ENCODE peak calls at places on chromosomes 6 and 20, in seven cellular contexts. One of them, this sample, is unnamed.
A peak's percentile ranks its signal among the peaks of the same experiment; 100 is the strongest.

GRCh38 chr6:107698146-107698545 is 126.0 kb downstream of the SCML4 start:
- DNase-seq in stimulated activated CD8-positive, alpha-beta memory T cell treated with anti-CD3 and anti-CD28 coated beads, Interleukin-2, amount 100 ng/mL, for 1 hour: no peak
- DNase-seq in H54: peak; percentile 12
- DNase-seq in endothelial cell: no peak
- DNase-seq in heart left ventricle: no peak
- DNase-seq in GF-D8: no peak
- DNase-seq in T-cell: no peak
- DNase-seq in this sample: no peak

GRCh38 chr6:170057961-170058877 is 232.7 kb downstream of the DLL1 start:
- DNase-seq in stimulated activated CD8-positive, alpha-beta memory T cell treated with anti-CD3 and anti-CD28 coated beads, Interleukin-2, amount 100 ng/mL, for 1 hour: no peak
- DNase-seq in H54: no peak
- DNase-seq in endothelial cell: no peak
- DNase-seq in heart left ventricle: peak; percentile 14
- DNase-seq in GF-D8: no peak
- DNase-seq in T-cell: no peak
- DNase-seq in this sample: peak; percentile 50

GRCh38 chr6:33008944-33009861 is at the start of gene HLA-DOA:
- DNase-seq in stimulated activated CD8-positive, alpha-beta memory T cell treated with anti-CD3 and anti-CD28 coated beads, Interleukin-2, amount 100 ng/mL, for 1 hour: peak; percentile 29
- DNase-seq in H54: peak; percentile 17
- DNase-seq in endothelial cell: peak; percentile 19
- DNase-seq in heart left ventricle: no peak
- DNase-seq in GF-D8: no peak
- DNase-seq in T-cell: peak; percentile 60
- DNase-seq in this sample: no peak

GRCh38 chr6:25360611-25361010 is 81.4 kb downstream of the CARMIL1 start:
- DNase-seq in stimulated activated CD8-positive, alpha-beta memory T cell treated with anti-CD3 and anti-CD28 coated beads, Interleukin-2, amount 100 ng/mL, for 1 hour: no peak
- DNase-seq in H54: no peak
- DNase-seq in endothelial cell: no peak
- DNase-seq in heart left ventricle: no peak
- DNase-seq in GF-D8: no peak
- DNase-seq in T-cell: no peak
- DNase-seq in this sample: no peak

GRCh38 chr6:107511410-107512070 is 21.6 kb downstream of the SOBP start:
- DNase-seq in stimulated activated CD8-positive, alpha-beta memory T cell treated with anti-CD3 and anti-CD28 coated beads, Interleukin-2, amount 100 ng/mL, for 1 hour: no peak
- DNase-seq in H54: no peak
- DNase-seq in endothelial cell: no peak
- DNase-seq in heart left ventricle: peak; percentile 71
- DNase-seq in GF-D8: no peak
- DNase-seq in T-cell: no peak
- DNase-seq in this sample: peak; percentile 73

GRCh38 chr6:45513331-45513730 is 135.6 kb upstream of the SUPT3H start:
- DNase-seq in stimulated activated CD8-positive, alpha-beta memory T cell treated with anti-CD3 and anti-CD28 coated beads, Interleukin-2, amount 100 ng/mL, for 1 hour: no peak
- DNase-seq in H54: no peak
- DNase-seq in endothelial cell: no peak
- DNase-seq in heart left ventricle: no peak
- DNase-seq in GF-D8: no peak
- DNase-seq in T-cell: no peak
- DNase-seq in this sample: no peak

GRCh38 chr20:48260370-48260769 is 475.1 kb upstream of the SULF2 start:
- DNase-seq in stimulated activated CD8-positive, alpha-beta memory T cell treated with anti-CD3 and anti-CD28 coated beads, Interleukin-2, amount 100 ng/mL, for 1 hour: no peak
- DNase-seq in H54: no peak
- DNase-seq in endothelial cell: no peak
- DNase-seq in heart left ventricle: peak; percentile 58
- DNase-seq in GF-D8: no peak
- DNase-seq in T-cell: no peak
- DNase-seq in this sample: peak; percentile 67

GRCh38 chr6:111367393-111368088 is 115.5 kb downstream of the REV3L start:
- DNase-seq in stimulated activated CD8-positive, alpha-beta memory T cell treated with anti-CD3 and anti-CD28 coated beads, Interleukin-2, amount 100 ng/mL, for 1 hour: no peak
- DNase-seq in H54: no peak
- DNase-seq in endothelial cell: no peak
- DNase-seq in heart left ventricle: no peak
- DNase-seq in GF-D8: no peak
- DNase-seq in T-cell: no peak
- DNase-seq in this sample: no peak

GRCh38 chr20:25076731-25077609 is 5.0 kb downstream of the VSX1 start:
- DNase-seq in stimulated activated CD8-positive, alpha-beta memory T cell treated with anti-CD3 and anti-CD28 coated beads, Interleukin-2, amount 100 ng/mL, for 1 hour: no peak
- DNase-seq in H54: peak; percentile 79
- DNase-seq in endothelial cell: no peak
- DNase-seq in heart left ventricle: no peak
- DNase-seq in GF-D8: no peak
- DNase-seq in T-cell: no peak
- DNase-seq in this sample: peak; percentile 42

GRCh38 chr20:46129955-46130481 is 11.9 kb downstream of the CD40 start:
- DNase-seq in stimulated activated CD8-positive, alpha-beta memory T cell treated with anti-CD3 and anti-CD28 coated beads, Interleukin-2, amount 100 ng/mL, for 1 hour: no peak
- DNase-seq in H54: no peak
- DNase-seq in endothelial cell: no peak
- DNase-seq in heart left ventricle: no peak
- DNase-seq in GF-D8: no peak
- DNase-seq in T-cell: no peak
- DNase-seq in this sample: no peak

GRCh38 chr6:46691052-46691451 is 3.4 kb downstream of the TDRD6 start:
- DNase-seq in stimulated activated CD8-positive, alpha-beta memory T cell treated with anti-CD3 and anti-CD28 coated beads, Interleukin-2, amount 100 ng/mL, for 1 hour: no peak
- DNase-seq in H54: no peak
- DNase-seq in endothelial cell: no peak
- DNase-seq in heart left ventricle: no peak
- DNase-seq in GF-D8: no peak
- DNase-seq in T-cell: no peak
- DNase-seq in this sample: no peak

GRCh38 chr6:40588480-40588879 is 1.3 kb upstream of the LRFN2 start:
- DNase-seq in stimulated activated CD8-positive, alpha-beta memory T cell treated with anti-CD3 and anti-CD28 coated beads, Interleukin-2, amount 100 ng/mL, for 1 hour: no peak
- DNase-seq in H54: no peak
- DNase-seq in endothelial cell: no peak
- DNase-seq in heart left ventricle: no peak
- DNase-seq in GF-D8: no peak
- DNase-seq in T-cell: no peak
- DNase-seq in this sample: no peak

GRCh38 chr6:10315034-10315433 is 99.8 kb downstream of the TFAP2A start:
- DNase-seq in stimulated activated CD8-positive, alpha-beta memory T cell treated with anti-CD3 and anti-CD28 coated beads, Interleukin-2, amount 100 ng/mL, for 1 hour: no peak
- DNase-seq in H54: no peak
- DNase-seq in endothelial cell: no peak
- DNase-seq in heart left ventricle: no peak
- DNase-seq in GF-D8: no peak
- DNase-seq in T-cell: no peak
- DNase-seq in this sample: no peak

GRCh38 chr6:139534472-139535115 is 160.1 kb upstream of the CITED2 start:
- DNase-seq in stimulated activated CD8-positive, alpha-beta memory T cell treated with anti-CD3 and anti-CD28 coated beads, Interleukin-2, amount 100 ng/mL, for 1 hour: no peak
- DNase-seq in H54: no peak
- DNase-seq in endothelial cell: no peak
- DNase-seq in heart left ventricle: no peak
- DNase-seq in GF-D8: peak; percentile 37
- DNase-seq in T-cell: no peak
- DNase-seq in this sample: no peak

GRCh38 chr20:19958923-19959322 is 58.2 kb upstream of the NAA20 start:
- DNase-seq in stimulated activated CD8-positive, alpha-beta memory T cell treated with anti-CD3 and anti-CD28 coated beads, Interleukin-2, amount 100 ng/mL, for 1 hour: no peak
- DNase-seq in H54: no peak
- DNase-seq in endothelial cell: no peak
- DNase-seq in heart left ventricle: no peak
- DNase-seq in GF-D8: no peak
- DNase-seq in T-cell: no peak
- DNase-seq in this sample: no peak